ENCODE peak calls at places on chromosomes 7 and 10, in four cellular contexts. Y is CD4-positive, alpha-beta T cell; W is progenitor cell of endocrine pancreas; E is anterior cingulate cortex. K is an unnamed sample.

GRCh38 chr7:141317033-141317585 is 234.1 kb upstream of the AGK start:
- DNase-seq in Y (no peak), W (no peak), E (no peak), K (no peak)

GRCh38 chr10:25294032-25294926 is 119.5 kb downstream of the GPR158 start:
- DNase-seq in Y (no peak), W (no peak), E (no peak), K (no peak)

GRCh38 chr7:7564323-7564780 is 2.3 kb upstream of the MIOS start:
- DNase-seq in Y (no peak), W (no peak), E (no peak), K (no peak)

GRCh38 chr10:548212-548897 is 141.1 kb downstream of the DIP2C start:
- DNase-seq in Y (no peak), W (no peak), E (no peak), K (no peak)

GRCh38 chr10:5518143-5518542 is 6.6 kb upstream of the CALML3 start:
- DNase-seq in Y (no peak), W (no peak), E (no peak), K (no peak)

GRCh38 chr10:124125305-124126116 is 32.1 kb upstream of the CHST15 start:
- DNase-seq in Y (no peak), W (no peak), E (no peak), K (no peak)

GRCh38 chr7:44320141-44320540 is 5.3 kb downstream of the CAMK2B start:
- DNase-seq in Y (no peak), W (no peak), E (no peak), K (no peak)

GRCh38 chr10:24971374-24971773 is 19.0 kb upstream of the PRTFDC1 start:
- DNase-seq in Y (no peak), W (no peak), E (no peak), K (no peak)

GRCh38 chr10:77290528-77291155 is 347.0 kb downstream of the KCNMA1 start:
- DNase-seq in Y (no peak), W (no peak), E (no peak), K (no peak)

K was measured in nucleus accumbens.